ENCODE peak calls at places on chromosomes 3 and 15, in five cellular contexts. D is NT2/D1; O is WTC11; N is endothelial cell of umbilical vein; K is activated naive CD4-positive, alpha-beta T cell. I is an unnamed sample.

GRCh38 chr3:124878561-124879394 is 8.4 kb downstream of the ITGB5 start:
- DNase-seq in D (no peak), O (no peak), N (peak; percentile 94), K (no peak), I (peak; percentile 74)

GRCh38 chr3:65820600-65820999 is 218.1 kb downstream of the MAGI1 start:
- DNase-seq in D (no peak), O (no peak), N (no peak), K (no peak), I (no peak)

GRCh38 chr3:14764331-14765064 is 54.3 kb upstream of the FGD5 start:
- DNase-seq in D (no peak), O (no peak), N (no peak), K (no peak), I (no peak)

GRCh38 chr3:186896875-186897274 is 33.5 kb upstream of the ST6GAL1 start:
- DNase-seq in D (peak; percentile 72), O (no peak), N (no peak), K (no peak), I (no peak)

GRCh38 chr3:59979542-59979941 is 929.7 kb upstream of the CFAP20DC start:
- DNase-seq in D (no peak), O (no peak), N (no peak), K (no peak), I (no peak)

GRCh38 chr3:14518432-14518802 is 21.7 kb downstream of the GRIP2 start:
- DNase-seq in D (no peak), O (no peak), N (no peak), K (no peak), I (no peak)

GRCh38 chr3:71926242-71926560 is 141.3 kb upstream of the PROK2 start:
- DNase-seq in D (peak; percentile 88), O (peak; percentile 70), N (no peak), K (no peak), I (no peak)

GRCh38 chr3:69494091-69494659 is 108.3 kb upstream of the FRMD4B start:
- DNase-seq in D (no peak), O (no peak), N (no peak), K (no peak), I (no peak)

GRCh38 chr15:23565395-23566069 is at the start of gene MKRN3:
- DNase-seq in D (no peak), O (no peak), N (peak; percentile 35), K (no peak), I (no peak)

GRCh38 chr3:144770813-144771400 is 799.3 kb downstream of the DIPK2A start:
- DNase-seq in D (no peak), O (no peak), N (peak; percentile 93), K (no peak), I (no peak)

GRCh38 chr3:46221368-46221767 is 13.3 kb upstream of the CCR1 start:
- DNase-seq in D (no peak), O (no peak), N (no peak), K (no peak), I (no peak)

GRCh38 chr3:187955076-187955952 is 198.6 kb upstream of the LPP start:
- DNase-seq in D (no peak), O (no peak), N (peak; percentile 40), K (no peak), I (peak; percentile 41)

GRCh38 chr3:59771760-59772159 is 721.9 kb upstream of the CFAP20DC start:
- DNase-seq in D (no peak), O (no peak), N (no peak), K (no peak), I (peak; percentile 73)

GRCh38 chr3:10317961-10318350 is 3.0 kb downstream of the SEC13 start:
- DNase-seq in D (no peak), O (no peak), N (no peak), K (no peak), I (no peak)

GRCh38 chr15:60551781-60552161 is 72.8 kb upstream of the ICE2 start:
- DNase-seq in D (no peak), O (no peak), N (no peak), K (no peak), I (no peak)

GRCh38 chr3:46372492-46373359 is 2.0 kb downstream of the CCR5 start:
- DNase-seq in D (no peak), O (no peak), N (no peak), K (no peak), I (no peak)

GRCh38 chr3:126441256-126441880 is 34.3 kb downstream of the ZXDC start:
- DNase-seq in D (no peak), O (no peak), N (no peak), K (no peak), I (no peak)

GRCh38 chr3:88038561-88038960 is 20.2 kb downstream of the CGGBP1 start:
- DNase-seq in D (no peak), O (no peak), N (no peak), K (no peak), I (peak; percentile 17)

GRCh38 chr3:141807277-141808038 is 44.2 kb downstream of the GRK7 start:
- DNase-seq in D (no peak), O (no peak), N (no peak), K (no peak), I (no peak)

GRCh38 chr3:58731673-58732072 is 65.1 kb upstream of the FAM3D start:
- DNase-seq in D (no peak), O (no peak), N (no peak), K (no peak), I (no peak)

GRCh38 chr3:114319453-114319852 is 25.6 kb downstream of the TIGIT start:
- DNase-seq in D (peak; percentile 87), O (no peak), N (peak; percentile 13), K (no peak), I (no peak)

GRCh38 chr15:98123834-98124233 is 163.3 kb downstream of the ARRDC4 start:
- DNase-seq in D (no peak), O (no peak), N (no peak), K (no peak), I (no peak)

GRCh38 chr15:88912500-88912921 is 668 bp downstream of the MFGE8 start:
- DNase-seq in D (no peak), O (no peak), N (no peak), K (no peak), I (no peak)

GRCh38 chr3:55247666-55248065 is 239.4 kb downstream of the WNT5A start:
- DNase-seq in D (no peak), O (no peak), N (no peak), K (no peak), I (no peak)

GRCh38 chr3:81958967-81959625 is 197.7 kb upstream of the GBE1 start:
- DNase-seq in D (no peak), O (no peak), N (no peak), K (no peak), I (no peak)

GRCh38 chr3:125194061-125194848 is 18.3 kb downstream of the SLC12A8 start:
- DNase-seq in D (no peak), O (no peak), N (no peak), K (no peak), I (no peak)

GRCh38 chr15:84611631-84612030 is 10.8 kb downstream of the ZSCAN2 start:
- DNase-seq in D (no peak), O (no peak), N (no peak), K (no peak), I (no peak)

GRCh38 chr15:58459562-58459961 is 27.8 kb downstream of the LIPC start:
- DNase-seq in D (no peak), O (no peak), N (no peak), K (no peak), I (no peak)

GRCh38 chr3:171374661-171375285 is 85.4 kb downstream of the TNIK start:
- DNase-seq in D (no peak), O (no peak), N (peak; percentile 89), K (no peak), I (no peak)

GRCh38 chr3:196569003-196569516 is 600 bp downstream of the FBXO45 start:
- DNase-seq in D (peak; percentile 6), O (peak; percentile 62), N (peak; percentile 36), K (peak; percentile 44), I (no peak)

GRCh38 chr3:102179321-102180290 is 255.2 kb upstream of the ZPLD1 start:
- DNase-seq in D (no peak), O (no peak), N (peak; percentile 74), K (no peak), I (no peak)

GRCh38 chr3:15726043-15726442 is 71.7 kb downstream of the ANKRD28 start:
- DNase-seq in D (no peak), O (no peak), N (no peak), K (no peak), I (no peak)

GRCh38 chr3:175659951-175660350 is 800.8 kb downstream of the NAALADL2 start:
- DNase-seq in D (no peak), O (no peak), N (no peak), K (no peak), I (no peak)

GRCh38 chr3:72259755-72260589 is 475.0 kb upstream of the PROK2 start:
- DNase-seq in D (no peak), O (no peak), N (no peak), K (no peak), I (no peak)

GRCh38 chr15:66704783-66705113 is 2.7 kb downstream of the SMAD6 start:
- DNase-seq in D (no peak), O (no peak), N (no peak), K (no peak), I (no peak)

GRCh38 chr15:64989331-64990167 is at the start of gene SPG21:
- DNase-seq in D (peak; percentile 82), O (peak; percentile 85), N (peak; percentile 97), K (peak; percentile 86), I (peak; percentile 90)

GRCh38 chr3:195771651-195772300 is 40.0 kb downstream of the MUC4 start:
- DNase-seq in D (no peak), O (no peak), N (no peak), K (no peak), I (no peak)

GRCh38 chr15:52139599-52140462 is 27.3 kb upstream of the BCL2L10 start:
- DNase-seq in D (peak; percentile 49), O (peak; percentile 88), N (peak; percentile 81), K (peak; percentile 37), I (peak; percentile 25)

I was measured in T1000.